ENCODE peak calls at places on chromosomes 2 and 18, in nine cellular contexts. O is fibroblast of lung, A is ovary, C is WERI-Rb-1, W is HuH-7, S is AG10803, L is stomach, P is HT1080, X is occipital lobe. M is an unnamed sample.

GRCh38 chr2:59096952-59097351 is 855.8 kb upstream of the FANCL start:
- DNase-seq in S (no peak), O (no peak), X (no peak), C (no peak), P (no peak), A (no peak), L (no peak), W (no peak), M (no peak)

GRCh38 chr2:225457462-225457861 is 58.0 kb downstream of the NYAP2 start:
- DNase-seq in S (no peak), P (no peak), X (no peak), C (no peak), A (no peak), L (no peak), W (no peak), O (no peak), M (no peak)

GRCh38 chr18:77056399-77057015 is 76.1 kb downstream of the MBP start:
- DNase-seq in L (no peak), O (no peak), S (no peak), P (no peak), W (peak), C (peak), X (no peak), A (peak), M (no peak)

GRCh38 chr18:57649536-57650495 is 28.2 kb upstream of the NARS1 start:
- DNase-seq in A (no peak), W (no peak), C (no peak), L (no peak), P (peak), O (peak), S (peak), X (no peak), M (no peak)

GRCh38 chr2:69601179-69601612 is 42.3 kb downstream of the AAK1 start:
- DNase-seq in X (no peak), W (no peak), C (no peak), P (peak), A (no peak), S (peak), L (no peak), O (peak), M (no peak)

GRCh38 chr2:210072922-210073509 is 70.6 kb downstream of the RPE start:
- DNase-seq in A (no peak), C (no peak), P (peak), O (peak), L (no peak), W (peak), S (peak), X (no peak), M (no peak)

GRCh38 chr2:238240761-238241711 is 1.2 kb upstream of the HES6 start:
- DNase-seq in C (peak), A (peak), W (peak), O (peak), X (no peak), P (no peak), L (peak), S (no peak), M (peak)

GRCh38 chr2:15832849-15833680 is 107.3 kb upstream of the MYCN start:
- DNase-seq in A (no peak), P (no peak), X (no peak), C (no peak), W (no peak), O (no peak), L (no peak), S (no peak), M (no peak)

GRCh38 chr2:183474912-183475695 is 350.9 kb downstream of the NUP35 start:
- DNase-seq in L (no peak), P (no peak), S (no peak), A (no peak), X (no peak), C (no peak), O (no peak), W (no peak), M (peak)

GRCh38 chr2:23404426-23404825 is 19.4 kb downstream of the KLHL29 start:
- DNase-seq in C (peak), X (no peak), P (peak), A (peak), L (no peak), W (peak), S (peak), O (peak), M (no peak)

GRCh38 chr18:63253428-63254372 is 65.9 kb downstream of the BCL2 start:
- DNase-seq in X (no peak), C (no peak), W (no peak), A (no peak), L (no peak), P (peak), S (peak), O (peak), M (no peak)

GRCh38 chr18:29588446-29589100 is 1411.6 kb upstream of the CDH2 start:
- DNase-seq in P (no peak), X (no peak), A (no peak), L (no peak), W (no peak), S (no peak), C (no peak), O (no peak), M (no peak)

GRCh38 chr2:26563686-26564085 is 77.5 kb downstream of the CIB4 start:
- DNase-seq in X (no peak), W (no peak), C (no peak), A (no peak), O (no peak), L (no peak), P (no peak), S (no peak), M (no peak)

GRCh38 chr18:50686409-50686808 is 126.5 kb downstream of the MAPK4 start:
- DNase-seq in W (no peak), X (no peak), L (no peak), O (no peak), A (no peak), C (peak), P (no peak), S (no peak), M (no peak)

GRCh38 chr2:23708771-23709170 is 218.2 kb downstream of the ATAD2B start:
- DNase-seq in S (no peak), A (no peak), X (no peak), L (no peak), O (no peak), W (no peak), P (no peak), C (no peak), M (no peak)

GRCh38 chr2:95074663-95075439 is 46.8 kb downstream of the MRPS5 start:
- DNase-seq in S (no peak), P (no peak), L (no peak), C (no peak), W (no peak), O (no peak), A (no peak), X (no peak), M (no peak)

GRCh38 chr2:69309336-69310048 is 77.5 kb downstream of the GFPT1 start:
- DNase-seq in W (no peak), O (peak), C (no peak), L (no peak), S (peak), A (peak), P (no peak), X (no peak), M (no peak)

GRCh38 chr2:90207454-90208058 is 1516.1 kb downstream of the RPIA start:
- DNase-seq in O (no peak), X (no peak), L (no peak), P (peak), W (peak), C (peak), S (peak), A (no peak), M (no peak)

GRCh38 chr2:73928995-73929394 is 2.3 kb downstream of the DGUOK start:
- DNase-seq in A (no peak), P (no peak), X (no peak), W (no peak), L (no peak), S (no peak), O (no peak), C (no peak), M (no peak)